ENCODE peak calls at places on chromosomes 16 and 17, in six cellular contexts. One of them, this sample, is unnamed.

GRCh38 chr16:58046054-58046881 is 20.7 kb downstream of the MMP15 start:
- DNase-seq in CD8-positive, alpha-beta memory T cell: no peak
- DNase-seq in tibial artery: no peak
- DNase-seq in Panc1: no peak
- DNase-seq in GM23248: no peak
- DNase-seq in sigmoid colon: no peak
- DNase-seq in this sample: no peak

GRCh38 chr16:88799569-88800276 is 3.9 kb upstream of the CDT1 start:
- DNase-seq in CD8-positive, alpha-beta memory T cell: no peak
- DNase-seq in tibial artery: no peak
- DNase-seq in Panc1: no peak
- DNase-seq in GM23248: no peak
- DNase-seq in sigmoid colon: no peak
- DNase-seq in this sample: no peak

GRCh38 chr17:41428591-41429326 is 4.4 kb upstream of the KRT37 start:
- DNase-seq in CD8-positive, alpha-beta memory T cell: no peak
- DNase-seq in tibial artery: no peak
- DNase-seq in Panc1: no peak
- DNase-seq in GM23248: peak; percentile 28
- DNase-seq in sigmoid colon: no peak
- DNase-seq in this sample: no peak

GRCh38 chr17:29567362-29568330 is 809 bp upstream of the ABHD15 start:
- DNase-seq in CD8-positive, alpha-beta memory T cell: peak; percentile 72
- DNase-seq in tibial artery: peak; percentile 62
- DNase-seq in Panc1: no peak
- DNase-seq in GM23248: peak; percentile 73
- DNase-seq in sigmoid colon: peak; percentile 83
- DNase-seq in this sample: no peak

GRCh38 chr17:7313890-7314718 is 1.1 kb downstream of the GPS2 start:
- DNase-seq in CD8-positive, alpha-beta memory T cell: no peak
- DNase-seq in tibial artery: no peak
- DNase-seq in Panc1: no peak
- DNase-seq in GM23248: peak; percentile 61
- DNase-seq in sigmoid colon: no peak
- DNase-seq in this sample: no peak

GRCh38 chr16:87708181-87708580 is 57.6 kb downstream of the KLHDC4 start:
- DNase-seq in CD8-positive, alpha-beta memory T cell: no peak
- DNase-seq in tibial artery: no peak
- DNase-seq in Panc1: no peak
- DNase-seq in GM23248: no peak
- DNase-seq in sigmoid colon: no peak
- DNase-seq in this sample: no peak

GRCh38 chr17:35801583-35802224 is 6.3 kb upstream of the MMP28 start:
- DNase-seq in CD8-positive, alpha-beta memory T cell: no peak
- DNase-seq in tibial artery: peak; percentile 73
- DNase-seq in Panc1: no peak
- DNase-seq in GM23248: peak; percentile 24
- DNase-seq in sigmoid colon: peak; percentile 98
- DNase-seq in this sample: no peak

GRCh38 chr17:20981046-20981920 is 61.5 kb downstream of the USP22 start:
- DNase-seq in CD8-positive, alpha-beta memory T cell: no peak
- DNase-seq in tibial artery: no peak
- DNase-seq in Panc1: no peak
- DNase-seq in GM23248: no peak
- DNase-seq in sigmoid colon: no peak
- DNase-seq in this sample: no peak

GRCh38 chr16:55000595-55000994 is 69.9 kb downstream of the IRX5 start:
- DNase-seq in CD8-positive, alpha-beta memory T cell: no peak
- DNase-seq in tibial artery: no peak
- DNase-seq in Panc1: no peak
- DNase-seq in GM23248: peak; percentile 56
- DNase-seq in sigmoid colon: no peak
- DNase-seq in this sample: no peak

GRCh38 chr16:78985736-78986605 is 614.6 kb downstream of the MAF start:
- DNase-seq in CD8-positive, alpha-beta memory T cell: no peak
- DNase-seq in tibial artery: no peak
- DNase-seq in Panc1: no peak
- DNase-seq in GM23248: no peak
- DNase-seq in sigmoid colon: no peak
- DNase-seq in this sample: no peak

GRCh38 chr16:67936876-67937605 is 391 bp upstream of the PSMB10 start:
- DNase-seq in CD8-positive, alpha-beta memory T cell: peak; percentile 81
- DNase-seq in tibial artery: peak; percentile 74
- DNase-seq in Panc1: no peak
- DNase-seq in GM23248: peak; percentile 91
- DNase-seq in sigmoid colon: no peak
- DNase-seq in this sample: no peak

GRCh38 chr17:13429201-13429600 is 172.5 kb downstream of the HS3ST3A1 start:
- DNase-seq in CD8-positive, alpha-beta memory T cell: no peak
- DNase-seq in tibial artery: no peak
- DNase-seq in Panc1: no peak
- DNase-seq in GM23248: peak; percentile 96
- DNase-seq in sigmoid colon: no peak
- DNase-seq in this sample: peak; percentile 78

GRCh38 chr17:27367121-27367981 is 73.4 kb downstream of the WSB1 start:
- DNase-seq in CD8-positive, alpha-beta memory T cell: no peak
- DNase-seq in tibial artery: no peak
- DNase-seq in Panc1: no peak
- DNase-seq in GM23248: no peak
- DNase-seq in sigmoid colon: peak; percentile 86
- DNase-seq in this sample: no peak

GRCh38 chr16:86171329-86171728 is 272.4 kb downstream of the IRF8 start:
- DNase-seq in CD8-positive, alpha-beta memory T cell: no peak
- DNase-seq in tibial artery: no peak
- DNase-seq in Panc1: no peak
- DNase-seq in GM23248: peak; percentile 38
- DNase-seq in sigmoid colon: no peak
- DNase-seq in this sample: peak; percentile 88

GRCh38 chr17:82440991-82441627 is 9.4 kb downstream of the CYBC1 start:
- DNase-seq in CD8-positive, alpha-beta memory T cell: no peak
- DNase-seq in tibial artery: no peak
- DNase-seq in Panc1: no peak
- DNase-seq in GM23248: peak; percentile 15
- DNase-seq in sigmoid colon: peak; percentile 77
- DNase-seq in this sample: no peak

GRCh38 chr17:55121268-55121667 is 143.5 kb upstream of the HLF start:
- DNase-seq in CD8-positive, alpha-beta memory T cell: no peak
- DNase-seq in tibial artery: no peak
- DNase-seq in Panc1: no peak
- DNase-seq in GM23248: no peak
- DNase-seq in sigmoid colon: no peak
- DNase-seq in this sample: no peak

GRCh38 chr16:28984619-28985135 is at the start of gene LAT:
- DNase-seq in CD8-positive, alpha-beta memory T cell: peak; percentile 78
- DNase-seq in tibial artery: no peak
- DNase-seq in Panc1: no peak
- DNase-seq in GM23248: peak; percentile 33
- DNase-seq in sigmoid colon: no peak
- DNase-seq in this sample: no peak

GRCh38 chr17:27985736-27986394 is 56.6 kb upstream of the NLK start:
- DNase-seq in CD8-positive, alpha-beta memory T cell: no peak
- DNase-seq in tibial artery: no peak
- DNase-seq in Panc1: no peak
- DNase-seq in GM23248: no peak
- DNase-seq in sigmoid colon: no peak
- DNase-seq in this sample: no peak

GRCh38 chr17:38705803-38706624 is 941 bp downstream of the MLLT6 start:
- DNase-seq in CD8-positive, alpha-beta memory T cell: no peak
- DNase-seq in tibial artery: peak; percentile 73
- DNase-seq in Panc1: no peak
- DNase-seq in GM23248: peak; percentile 59
- DNase-seq in sigmoid colon: peak; percentile 87
- DNase-seq in this sample: no peak

GRCh38 chr16:74999683-75000480 is 1.1 kb downstream of the ZNRF1 start:
- DNase-seq in CD8-positive, alpha-beta memory T cell: peak; percentile 51
- DNase-seq in tibial artery: peak; percentile 34
- DNase-seq in Panc1: no peak
- DNase-seq in GM23248: peak; percentile 67
- DNase-seq in sigmoid colon: peak; percentile 80
- DNase-seq in this sample: no peak

GRCh38 chr16:17076121-17076757 is 394.5 kb downstream of the XYLT1 start:
- DNase-seq in CD8-positive, alpha-beta memory T cell: no peak
- DNase-seq in tibial artery: no peak
- DNase-seq in Panc1: no peak
- DNase-seq in GM23248: peak; percentile 29
- DNase-seq in sigmoid colon: no peak
- DNase-seq in this sample: no peak

GRCh38 chr16:9256196-9256595 is 164.8 kb downstream of the HAPSTR1 start:
- DNase-seq in CD8-positive, alpha-beta memory T cell: no peak
- DNase-seq in tibial artery: no peak
- DNase-seq in Panc1: no peak
- DNase-seq in GM23248: peak; percentile 16
- DNase-seq in sigmoid colon: no peak
- DNase-seq in this sample: no peak

GRCh38 chr17:80009391-80010282 is 26.0 kb downstream of the TBC1D16 start:
- DNase-seq in CD8-positive, alpha-beta memory T cell: no peak
- DNase-seq in tibial artery: no peak
- DNase-seq in Panc1: no peak
- DNase-seq in GM23248: no peak
- DNase-seq in sigmoid colon: no peak
- DNase-seq in this sample: no peak

GRCh38 chr16:17397499-17397891 is 73.3 kb downstream of the XYLT1 start:
- DNase-seq in CD8-positive, alpha-beta memory T cell: peak; percentile 29
- DNase-seq in tibial artery: no peak
- DNase-seq in Panc1: no peak
- DNase-seq in GM23248: peak; percentile 64
- DNase-seq in sigmoid colon: no peak
- DNase-seq in this sample: no peak

GRCh38 chr16:84562174-84562815 is 55.6 kb downstream of the COTL1 start:
- DNase-seq in CD8-positive, alpha-beta memory T cell: no peak
- DNase-seq in tibial artery: peak; percentile 33
- DNase-seq in Panc1: no peak
- DNase-seq in GM23248: no peak
- DNase-seq in sigmoid colon: no peak
- DNase-seq in this sample: no peak

GRCh38 chr16:14635394-14636145 is 2.8 kb downstream of the BFAR start:
- DNase-seq in CD8-positive, alpha-beta memory T cell: no peak
- DNase-seq in tibial artery: no peak
- DNase-seq in Panc1: no peak
- DNase-seq in GM23248: no peak
- DNase-seq in sigmoid colon: no peak
- DNase-seq in this sample: no peak

GRCh38 chr17:16419074-16419928 is 3.9 kb downstream of the TRPV2 start:
- DNase-seq in CD8-positive, alpha-beta memory T cell: peak; percentile 13
- DNase-seq in tibial artery: peak; percentile 72
- DNase-seq in Panc1: no peak
- DNase-seq in GM23248: peak; percentile 95
- DNase-seq in sigmoid colon: peak; percentile 79
- DNase-seq in this sample: peak; percentile 66

DNA sequence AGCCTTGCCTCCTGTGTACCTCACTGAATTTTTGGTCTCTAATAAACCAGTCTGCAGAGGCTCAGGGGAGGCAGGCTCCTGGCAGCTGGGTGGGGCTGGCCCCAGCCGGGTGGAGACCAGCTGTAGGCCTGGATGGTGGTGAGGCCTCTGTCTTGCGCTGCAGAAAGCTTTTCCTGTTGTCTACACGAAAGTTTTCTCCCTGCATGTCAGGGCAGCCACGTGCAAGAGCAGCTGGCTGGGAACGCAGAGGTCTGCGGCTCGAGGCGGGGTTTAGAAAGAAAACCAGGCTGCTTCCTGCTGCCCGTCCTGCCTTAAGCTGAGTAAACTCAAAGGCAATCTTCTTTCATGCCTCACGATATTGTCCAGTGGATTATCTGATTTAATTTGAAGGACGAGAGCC is 2.4 kb downstream of the SERPINF1 start:
- DNase-seq in CD8-positive, alpha-beta memory T cell: peak; percentile 69
- DNase-seq in tibial artery: peak; percentile 87
- DNase-seq in Panc1: no peak
- DNase-seq in GM23248: peak; percentile 93
- DNase-seq in sigmoid colon: peak; percentile 93
- DNase-seq in this sample: peak; percentile 75
- H3K27me3 ChIP-seq in CD8-positive, alpha-beta memory T cell: no peaks in the 10 kb centered on the region
- H3K27me3 ChIP-seq in tibial artery: peaks cover 24% of the 10 kb centered on the region
- H3K27me3 ChIP-seq in Panc1: no peaks in the 10 kb centered on the region
- H3K27me3 ChIP-seq in GM23248: no peaks in the 10 kb centered on the region
- H3K27me3 ChIP-seq in sigmoid colon: no peaks in the 10 kb centered on the region
- H3K27me3 ChIP-seq in this sample: no peaks in the 10 kb centered on the region

GRCh38 chr17:47897561-47897960 is 1.5 kb downstream of the SP2 start:
- DNase-seq in CD8-positive, alpha-beta memory T cell: no peak
- DNase-seq in tibial artery: no peak
- DNase-seq in Panc1: no peak
- DNase-seq in GM23248: peak; percentile 26
- DNase-seq in sigmoid colon: no peak
- DNase-seq in this sample: no peak
- H3K27ac ChIP-seq in CD8-positive, alpha-beta memory T cell: no peak overlapping the region
- H3K27ac ChIP-seq in tibial artery: peak overlapping the region; percentile 99
- H3K27ac ChIP-seq in Panc1: peak overlapping the region; percentile 98
- H3K27ac ChIP-seq in GM23248: peak overlapping the region; percentile 80
- H3K27ac ChIP-seq in sigmoid colon: peak overlapping the region; percentile 99
- H3K27ac ChIP-seq in this sample: no peak overlapping the region

GRCh38 chr16:15752717-15753488 is 102.9 kb downstream of the NDE1 start:
- DNase-seq in CD8-positive, alpha-beta memory T cell: no peak
- DNase-seq in tibial artery: no peak
- DNase-seq in Panc1: no peak
- DNase-seq in GM23248: peak; percentile 14
- DNase-seq in sigmoid colon: no peak
- DNase-seq in this sample: no peak

GRCh38 chr16:15757075-15757386 is 99.8 kb downstream of the MYH11 start:
- DNase-seq in CD8-positive, alpha-beta memory T cell: no peak
- DNase-seq in tibial artery: no peak
- DNase-seq in Panc1: no peak
- DNase-seq in GM23248: no peak
- DNase-seq in sigmoid colon: no peak
- DNase-seq in this sample: no peak

GRCh38 chr16:15751940-15752339 is 101.9 kb downstream of the NDE1 start:
- DNase-seq in CD8-positive, alpha-beta memory T cell: no peak
- DNase-seq in tibial artery: no peak
- DNase-seq in Panc1: no peak
- DNase-seq in GM23248: no peak
- DNase-seq in sigmoid colon: no peak
- DNase-seq in this sample: no peak

GRCh38 chr16:15757630-15758251 is 99.1 kb downstream of the MYH11 start:
- DNase-seq in CD8-positive, alpha-beta memory T cell: no peak
- DNase-seq in tibial artery: no peak
- DNase-seq in Panc1: no peak
- DNase-seq in GM23248: no peak
- DNase-seq in sigmoid colon: no peak
- DNase-seq in this sample: no peak

GRCh38 chr16:15754821-15755534 is 101.8 kb downstream of the MYH11 start:
- DNase-seq in CD8-positive, alpha-beta memory T cell: no peak
- DNase-seq in tibial artery: no peak
- DNase-seq in Panc1: no peak
- DNase-seq in GM23248: no peak
- DNase-seq in sigmoid colon: no peak
- DNase-seq in this sample: no peak
- H3K4me3 ChIP-seq in CD8-positive, alpha-beta memory T cell: no peak overlapping the region
- H3K4me3 ChIP-seq in tibial artery: no peak overlapping the region
- H3K4me3 ChIP-seq in Panc1: no peak overlapping the region
- H3K4me3 ChIP-seq in GM23248: no peak overlapping the region
- H3K4me3 ChIP-seq in sigmoid colon: no peak overlapping the region
- H3K4me3 ChIP-seq in this sample: no peak overlapping the region

GRCh38 chr17:19309701-19310100 is 52.8 kb downstream of the B9D1 start:
- DNase-seq in CD8-positive, alpha-beta memory T cell: no peak
- DNase-seq in tibial artery: no peak
- DNase-seq in Panc1: no peak
- DNase-seq in GM23248: no peak
- DNase-seq in sigmoid colon: peak; percentile 57
- DNase-seq in this sample: no peak
- H3K27me3 ChIP-seq in CD8-positive, alpha-beta memory T cell: peaks cover 4% of the 10 kb centered on the region
- H3K27me3 ChIP-seq in tibial artery: no peaks in the 10 kb centered on the region
- H3K27me3 ChIP-seq in Panc1: no peaks in the 10 kb centered on the region
- H3K27me3 ChIP-seq in GM23248: no peaks in the 10 kb centered on the region
- H3K27me3 ChIP-seq in sigmoid colon: no peaks in the 10 kb centered on the region
- H3K27me3 ChIP-seq in this sample: no peaks in the 10 kb centered on the region

This sample was measured in AG04450.